ENCODE peak calls at places on chromosome 15, in eight cellular contexts. A is GM23338, E is IMR-90, C is tibial nerve, X is WERI-Rb-1, O is heart left ventricle, I is GM06990, B is MM.1S. G is an unnamed sample.
A peak's percentile ranks its signal among the peaks of the same experiment; 100 is the strongest.

GRCh38 chr15:83030021-83030420 is 18.6 kb upstream of the C15orf40 start:
- DNase-seq in A (peak; percentile 22), C (no peak), O (no peak), X (no peak), I (no peak), E (peak; percentile 29), B (no peak), G (no peak)

GRCh38 chr15:45648521-45649200 is 13.8 kb downstream of the SQOR start:
- DNase-seq in E (peak; percentile 86), X (no peak), B (peak; percentile 74), O (no peak), C (no peak), I (no peak), A (no peak), G (peak; percentile 80)

GRCh38 chr15:91530951-91531582 is 322.4 kb upstream of the SLCO3A1 start:
- DNase-seq in E (no peak), O (no peak), I (no peak), X (no peak), A (no peak), B (no peak), C (no peak), G (no peak)

GRCh38 chr15:70608156-70608555 is 155.2 kb downstream of the UACA start:
- DNase-seq in I (no peak), A (peak; percentile 57), B (no peak), E (peak; percentile 44), X (no peak), C (no peak), O (peak; percentile 46), G (no peak)

GRCh38 chr15:69718916-69719315 is 266.3 kb downstream of the RPLP1 start:
- DNase-seq in A (no peak), I (no peak), C (peak; percentile 52), E (no peak), O (no peak), B (peak; percentile 36), X (no peak), G (no peak)

GRCh38 chr15:29046281-29046810 is 160.6 kb downstream of the APBA2 start:
- DNase-seq in A (no peak), B (no peak), O (no peak), I (no peak), E (no peak), X (no peak), C (no peak), G (no peak)

GRCh38 chr15:52153900-52154895 is 37.0 kb downstream of the GNB5 start:
- DNase-seq in B (no peak), O (no peak), X (no peak), C (no peak), A (no peak), I (no peak), E (no peak), G (no peak)

GRCh38 chr15:28051920-28052633 is 47.0 kb downstream of the OCA2 start:
- DNase-seq in A (no peak), E (no peak), B (no peak), O (no peak), X (no peak), I (no peak), C (no peak), G (no peak)

GRCh38 chr15:73239564-73240208 is 129.1 kb downstream of the HCN4 start:
- DNase-seq in I (no peak), B (no peak), O (no peak), E (peak; percentile 8), X (peak; percentile 15), C (no peak), A (peak; percentile 34), G (peak; percentile 13)

DNA sequence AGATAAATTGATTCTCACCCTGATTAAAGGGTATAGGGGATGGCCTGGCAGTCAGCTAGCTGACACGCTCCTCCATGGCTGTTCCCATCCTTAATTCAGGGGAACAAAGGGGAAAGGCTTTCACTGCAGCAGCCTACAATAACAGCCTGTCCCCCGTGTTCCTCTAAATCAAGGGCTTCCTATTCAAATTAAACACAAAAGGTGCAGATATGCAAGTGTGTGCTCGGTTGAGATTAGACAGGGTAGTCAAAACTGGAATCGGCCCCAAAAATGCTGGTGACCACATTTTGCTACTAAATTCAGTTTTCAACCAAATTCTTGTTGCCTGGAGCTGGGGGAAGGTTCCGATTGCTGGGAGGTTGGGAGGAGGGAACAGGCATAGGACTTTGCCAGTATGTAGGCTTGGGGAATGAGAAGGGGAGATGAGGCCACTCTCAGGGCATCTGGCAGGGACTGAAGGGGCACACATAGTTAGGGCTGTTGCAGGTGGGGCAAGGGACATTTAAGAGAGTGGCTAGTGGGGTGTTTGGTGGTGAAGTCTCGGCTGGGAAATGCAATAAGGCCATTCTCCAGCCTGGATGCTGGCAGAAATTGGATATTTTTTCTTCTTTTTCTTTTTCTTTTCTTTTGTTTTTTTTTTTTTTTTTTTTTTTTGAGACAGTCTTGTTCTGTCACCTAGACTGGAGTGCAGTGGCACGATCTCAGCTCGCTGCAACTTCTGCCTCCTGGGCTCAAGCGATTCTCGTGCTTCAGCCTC is 32.9 kb upstream of the CTSH start:
- DNase-seq in C (no peak), B (no peak), X (no peak), I (no peak), A (no peak), O (no peak), E (no peak), G (no peak)
- H3K4me3 ChIP-seq in C (no peak overlapping the region), B (no peak overlapping the region), X (no peak overlapping the region), I (peak overlapping the region; percentile 36), A (no peak overlapping the region), O (no peak overlapping the region), E (no peak overlapping the region), G (no peak overlapping the region)

GRCh38 chr15:40942865-40943264 is 10.4 kb upstream of the CHAC1 start:
- DNase-seq in X (no peak), C (no peak), B (no peak), O (no peak), A (no peak), I (no peak), E (no peak), G (no peak)

GRCh38 chr15:40941078-40941527 is 12.0 kb downstream of the DLL4 start:
- DNase-seq in C (no peak), A (no peak), E (no peak), I (no peak), O (no peak), X (peak; percentile 35), B (no peak), G (no peak)

GRCh38 chr15:40942337-40942854 is 10.9 kb upstream of the CHAC1 start:
- DNase-seq in I (no peak), A (no peak), O (no peak), E (no peak), B (no peak), C (no peak), X (peak; percentile 25), G (no peak)

GRCh38 chr15:40939909-40940801 is 11.0 kb downstream of the DLL4 start:
- DNase-seq in X (no peak), I (no peak), E (no peak), C (no peak), A (no peak), O (peak; percentile 76), B (no peak), G (peak; percentile 40)

DNA sequence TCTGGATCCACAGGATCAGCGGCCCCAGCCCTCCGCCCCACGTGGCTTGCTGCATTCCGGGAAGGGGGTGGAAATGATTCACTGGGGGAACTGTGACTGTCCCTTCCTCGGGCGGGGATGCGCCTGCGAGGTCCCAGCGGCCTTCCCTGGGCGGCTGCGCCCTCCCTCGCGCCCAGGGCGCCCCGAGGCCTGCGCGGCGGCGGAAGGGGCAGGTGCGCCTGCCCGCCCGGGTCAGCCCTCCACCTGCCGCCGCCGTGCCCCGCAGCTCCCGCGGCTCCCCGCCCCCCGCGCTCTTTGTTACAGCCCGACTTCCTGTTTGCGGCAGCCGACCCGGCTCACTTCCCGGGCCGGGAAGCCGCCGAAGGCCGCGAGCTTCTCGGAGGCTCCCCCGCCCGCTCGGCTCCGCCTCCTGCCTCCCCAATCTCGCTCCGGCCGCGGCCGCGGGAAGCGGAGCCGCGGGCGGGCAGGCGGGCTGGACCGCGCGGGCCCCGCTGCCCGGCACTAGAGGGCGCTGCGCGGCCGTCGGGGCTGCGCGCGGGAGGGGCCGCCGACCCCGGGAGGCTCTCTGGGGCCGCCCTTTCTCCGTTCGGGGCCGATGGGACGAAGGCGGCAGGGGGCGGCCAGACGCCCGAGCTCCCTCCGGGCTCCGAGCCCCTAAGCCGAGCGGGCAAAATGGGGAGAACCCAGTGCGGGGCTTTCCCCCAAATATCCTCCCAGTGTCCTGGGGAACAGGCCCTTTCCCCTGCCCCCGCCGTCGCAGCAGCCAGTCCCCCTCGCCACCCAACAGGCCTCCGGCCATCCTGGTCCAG is 11.5 kb upstream of the CHAC1 start:
- DNase-seq in C (peak; percentile 36), A (peak; percentile 94), X (peak; percentile 76), B (peak; percentile 91), O (peak; percentile 86), E (peak; percentile 73), I (peak; percentile 86), G (peak; percentile 92)
- TF ChIP-seq CTCF in C (peak; percentile 98), A (peak; percentile 6), X (peak; percentile 58), B (peak; percentile 24), O (peak; percentile 49), E (peak; percentile 84), I (no peak), G (peak; percentile 12)

DNA sequence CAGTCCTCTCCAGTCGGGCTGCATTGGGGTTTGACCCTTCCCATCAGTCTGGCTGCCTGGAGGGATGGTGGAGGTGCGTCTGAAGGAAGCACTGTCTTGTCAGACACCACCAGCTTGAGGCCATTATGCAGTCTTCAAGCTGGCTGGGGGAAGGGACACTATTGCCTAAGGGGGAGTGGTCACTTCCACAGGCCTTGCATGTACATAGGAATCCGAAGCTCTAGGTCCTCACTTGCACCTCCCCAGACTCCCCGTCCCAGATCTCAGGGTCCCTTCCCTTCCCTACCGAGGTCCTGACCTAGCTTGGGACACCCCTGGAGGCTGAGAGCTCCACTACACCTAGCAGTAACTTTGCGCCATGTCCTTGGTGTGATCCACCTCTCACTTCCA is 48.6 kb upstream of the KLF13 start:
- DNase-seq in B (no peak), O (peak; percentile 4), I (no peak), X (no peak), E (no peak), A (no peak), C (no peak), G (no peak)
- H3K4me3 ChIP-seq in B (no peak overlapping the region), O (no peak overlapping the region), I (no peak overlapping the region), X (no peak overlapping the region), E (no peak overlapping the region), A (no peak overlapping the region), C (no peak overlapping the region), G (no peak overlapping the region)

DNA sequence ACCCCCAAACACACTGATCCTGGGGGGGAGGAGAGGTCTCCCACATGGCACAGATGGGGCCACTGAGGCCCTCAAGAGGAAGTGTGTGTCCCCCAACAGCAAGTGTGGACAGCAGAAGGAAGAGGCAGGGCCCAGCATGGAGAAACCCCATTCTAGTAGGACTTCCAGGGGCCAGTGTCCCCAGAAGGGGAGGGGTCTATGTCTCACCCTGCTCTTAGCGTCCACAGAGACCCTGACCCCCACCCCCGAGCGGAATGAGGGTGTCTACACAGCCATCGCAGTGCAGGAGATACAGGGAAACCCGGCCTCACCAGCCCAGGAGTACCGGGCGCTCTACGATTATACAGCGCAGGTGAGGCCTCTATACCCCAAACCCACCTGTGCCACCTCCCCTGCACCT is 35.3 kb downstream of the TSPAN3 start:
- DNase-seq in E (no peak), A (no peak), B (no peak), O (peak; percentile 5), C (no peak), I (no peak), X (no peak), G (no peak)
- TF ChIP-seq CTCF in E (no peak), A (no peak), B (no peak), O (no peak), C (no peak), I (no peak), X (no peak), G (no peak)

G was measured in foreskin fibroblast.